ENCODE peak calls at places on chromosomes 6 and 20, in ten cellular contexts. N is breast epithelium, Q is tibial artery, E is brain microvascular endothelial cell, P is body of pancreas, U is astrocyte, V is stomach, L is esophagus muscularis mucosa, S is H9, A is upper lobe of right lung. T is an unnamed sample. For H3K27me3, the result is how much of the 10 kb centered on the place peaks cover.

GRCh38 chr6:85163553-85163952 is 286.3 kb upstream of the NT5E start:
- DNase-seq in E (no peak), S (no peak), U (no peak), L (no peak), Q (no peak), P (no peak), V (no peak), N (no peak), A (no peak), T (no peak)

GRCh38 chr6:391559-392440 is at the start of gene IRF4:
- DNase-seq in U (no peak), N (no peak), A (no peak), E (no peak), Q (no peak), P (no peak), S (peak), L (no peak), V (no peak), T (peak)

GRCh38 chr20:34560141-34560523 is 1.6 kb downstream of the MAP1LC3A start:
- DNase-seq in Q (no peak), U (no peak), A (no peak), P (peak), N (peak), E (no peak), V (no peak), L (no peak), S (no peak), T (no peak)

GRCh38 chr6:130426078-130426726 is 60.4 kb downstream of the TMEM200A start:
- DNase-seq in E (peak), L (no peak), A (no peak), N (no peak), P (no peak), S (no peak), V (no peak), Q (no peak), U (peak), T (no peak)

GRCh38 chr20:18506744-18507143 is 996 bp upstream of the SEC23B start:
- DNase-seq in P (no peak), V (no peak), U (no peak), E (no peak), S (no peak), N (no peak), L (no peak), Q (no peak), A (no peak), T (peak)

GRCh38 chr20:19757487-19757972 is 528 bp upstream of the RIN2 start:
- DNase-seq in V (peak), N (peak), P (peak), A (peak), E (peak), L (peak), U (peak), S (peak), Q (peak), T (no peak)

GRCh38 chr20:9807176-9807575 is 31.7 kb downstream of the PAK5 start:
- DNase-seq in L (no peak), S (no peak), U (no peak), P (no peak), Q (no peak), N (no peak), E (no peak), V (no peak), A (no peak), T (no peak)

GRCh38 chr6:36914227-36914794 is 28.6 kb downstream of the C6orf89 start:
- DNase-seq in S (peak), Q (no peak), V (peak), U (no peak), E (no peak), P (peak), N (peak), A (no peak), L (no peak), T (no peak)

GRCh38 chr6:76004202-76004601 is 68.3 kb downstream of the IMPG1 start:
- DNase-seq in L (no peak), Q (no peak), P (no peak), E (no peak), V (no peak), N (no peak), A (no peak), U (no peak), S (no peak), T (no peak)

GRCh38 chr6:159939591-159940016 is 29.3 kb upstream of the IGF2R start:
- DNase-seq in A (no peak), Q (peak), L (no peak), N (no peak), S (no peak), U (peak), E (no peak), P (peak), V (peak), T (no peak)

GRCh38 chr6:77074037-77074713 is 389.1 kb downstream of the HTR1B start:
- DNase-seq in U (no peak), L (no peak), A (no peak), S (no peak), Q (no peak), V (no peak), N (no peak), P (no peak), E (no peak), T (no peak)

GRCh38 chr20:37326666-37327065 is 19.3 kb upstream of the SRC start:
- DNase-seq in Q (no peak), A (no peak), U (no peak), S (no peak), P (no peak), L (no peak), E (no peak), N (no peak), V (no peak), T (no peak)

GRCh38 chr6:43454290-43455033 is 886 bp downstream of the DLK2 start:
- DNase-seq in V (peak), U (peak), A (peak), L (peak), E (peak), P (peak), Q (peak), S (peak), N (peak), T (peak)

GRCh38 chr6:158046201-158047119 is 64.8 kb downstream of the SYNJ2 start:
- DNase-seq in Q (no peak), N (no peak), V (no peak), P (no peak), U (no peak), L (no peak), A (peak), E (no peak), S (no peak), T (peak)

GRCh38 chr6:125314019-125314581 is 12.3 kb upstream of the HDDC2 start:
- DNase-seq in V (peak), U (peak), P (peak), E (peak), Q (peak), A (no peak), L (peak), N (peak), S (peak), T (peak)

GRCh38 chr6:107396226-107396625 is 63.1 kb downstream of the PDSS2 start:
- DNase-seq in P (no peak), N (no peak), V (no peak), Q (no peak), U (no peak), E (no peak), L (no peak), S (no peak), A (no peak), T (no peak)

GRCh38 chr6:129643968-129644367 is 66.0 kb downstream of the ARHGAP18 start:
- DNase-seq in Q (no peak), E (no peak), N (no peak), V (no peak), U (no peak), P (no peak), S (no peak), A (no peak), L (no peak), T (no peak)

GRCh38 chr6:105951322-105951721 is 134.8 kb upstream of the PRDM1 start:
- DNase-seq in A (no peak), S (no peak), N (no peak), E (no peak), U (no peak), P (no peak), V (no peak), Q (no peak), L (no peak), T (no peak)

GRCh38 chr20:51371720-51372119 is 170.8 kb downstream of the NFATC2 start:
- DNase-seq in A (no peak), V (no peak), P (no peak), E (no peak), Q (no peak), N (no peak), S (no peak), L (no peak), U (no peak), T (no peak)

GRCh38 chr6:110524305-110524704 is 47.9 kb upstream of the SLC22A16 start:
- DNase-seq in V (no peak), A (no peak), U (no peak), L (peak), E (no peak), Q (no peak), P (no peak), S (no peak), N (no peak), T (no peak)

GRCh38 chr6:161073940-161074339 is 82.4 kb downstream of the MAP3K4 start:
- DNase-seq in V (no peak), E (no peak), A (no peak), U (no peak), S (no peak), N (no peak), Q (no peak), L (no peak), P (no peak), T (no peak)

GRCh38 chr6:151493495-151494234 is at the start of gene CCDC170:
- DNase-seq in E (peak), Q (no peak), S (peak), A (peak), L (no peak), V (peak), N (no peak), U (peak), P (peak), T (no peak)

GRCh38 chr6:4812068-4812467 is 35.9 kb downstream of the CDYL start:
- DNase-seq in S (no peak), L (no peak), Q (no peak), A (no peak), P (no peak), V (no peak), E (no peak), N (no peak), U (peak), T (no peak)

GRCh38 chr6:105174512-105174911 is 5.3 kb downstream of the POPDC3 start:
- DNase-seq in V (no peak), U (peak), L (no peak), A (no peak), Q (no peak), P (no peak), N (no peak), S (no peak), E (no peak), T (no peak)

GRCh38 chr6:137967689-137968467 is 100.8 kb downstream of the TNFAIP3 start:
- DNase-seq in U (no peak), S (no peak), Q (no peak), A (no peak), N (no peak), V (no peak), L (no peak), P (no peak), E (no peak), T (no peak)

GRCh38 chr20:5182615-5183254 is 55.9 kb downstream of the CDS2 start:
- DNase-seq in N (no peak), E (no peak), P (no peak), A (no peak), U (no peak), L (no peak), Q (no peak), V (no peak), S (no peak), T (no peak)

GRCh38 chr20:5180421-5180820 is 53.6 kb downstream of the CDS2 start:
- DNase-seq in V (no peak), S (no peak), U (no peak), P (no peak), Q (no peak), L (no peak), E (no peak), N (no peak), A (no peak), T (no peak)

GRCh38 chr20:5181492-5181891 is 54.7 kb downstream of the CDS2 start:
- DNase-seq in A (no peak), P (no peak), Q (no peak), V (no peak), L (no peak), E (no peak), N (no peak), U (no peak), S (no peak), T (no peak)

GRCh38 chr20:5181955-5182354 is 55.1 kb downstream of the CDS2 start:
- DNase-seq in P (no peak), N (no peak), S (no peak), E (peak), A (no peak), V (no peak), U (peak), L (no peak), Q (no peak), T (no peak)

DNA sequence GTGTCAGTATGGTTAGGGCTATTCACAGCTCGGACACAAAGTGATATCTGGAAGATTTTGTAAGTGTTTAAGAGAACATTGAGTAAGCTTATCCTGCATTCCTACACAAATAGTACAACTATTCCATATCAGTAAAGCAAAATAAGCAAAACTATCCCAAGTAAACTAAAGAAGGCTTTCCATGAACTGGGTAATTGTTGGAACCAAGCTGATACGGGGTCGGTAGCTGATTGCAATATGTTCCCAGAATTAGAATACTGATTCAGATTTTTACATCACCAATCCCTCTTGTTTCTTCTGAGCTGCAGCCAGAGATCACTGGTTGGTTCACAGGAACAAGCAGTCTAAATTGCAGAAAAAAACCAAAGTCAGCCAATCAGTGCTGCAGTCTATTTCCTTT is 54.1 kb downstream of the CDS2 start:
- DNase-seq in L (no peak), E (no peak), V (no peak), N (no peak), P (no peak), U (no peak), S (no peak), Q (no peak), A (no peak), T (no peak)
- TF ChIP-seq CTCF in L (no peak), E (no peak), V (no peak), N (no peak), P (no peak), U (no peak), S (no peak), Q (no peak), A (no peak), T (no peak)

GRCh38 chr20:62566266-62566665 is 76.0 kb upstream of the SLCO4A1 start:
- DNase-seq in S (no peak), E (no peak), Q (no peak), L (no peak), U (no peak), N (no peak), A (no peak), V (no peak), P (no peak), T (no peak)
- H3K27me3 ChIP-seq in S (under half), E (under half), Q (under half), L (under half), U (under half), N (half or more), A (under half), V (under half), P (under half), T (under half)

GRCh38 chr6:90110971-90111370 is 185.7 kb downstream of the BACH2 start:
- DNase-seq in S (no peak), N (no peak), U (no peak), Q (no peak), V (no peak), P (no peak), E (no peak), A (no peak), L (no peak), T (peak)
- TF ChIP-seq CTCF in S (no peak), N (no peak), U (no peak), Q (no peak), V (no peak), P (no peak), E (no peak), A (no peak), L (no peak), T (no peak)

DNA sequence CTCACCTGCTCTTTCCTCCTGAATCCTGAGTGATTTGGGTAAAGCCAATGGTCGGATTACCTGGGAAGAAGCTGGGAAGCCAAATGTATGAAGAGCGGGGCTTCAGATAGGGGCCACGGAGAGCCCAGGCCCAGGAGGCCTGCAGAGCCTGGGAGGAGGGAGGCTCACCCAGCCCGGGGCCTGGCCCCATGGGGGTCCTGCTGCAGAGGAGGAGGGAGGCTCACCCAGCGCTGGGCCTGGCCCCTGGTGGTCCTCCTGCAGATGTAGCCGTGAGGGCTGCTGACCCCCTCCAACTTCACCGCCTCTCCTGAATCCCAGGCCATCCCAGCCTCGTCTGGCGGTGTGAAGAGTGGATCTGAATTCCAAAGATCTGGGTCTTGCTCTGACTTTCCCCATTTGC is 368.4 kb downstream of the THBS2 start:
- DNase-seq in L (no peak), U (no peak), Q (no peak), P (no peak), E (no peak), V (no peak), N (no peak), S (no peak), A (no peak), T (no peak)
- H3K27me3 ChIP-seq in L (under half), U (under half), Q (under half), P (under half), E (under half), V (under half), N (under half), S (under half), A (under half), T (under half)

GRCh38 chr6:167255918-167256553 is 35.1 kb upstream of the UNC93A start:
- DNase-seq in U (no peak), S (no peak), V (no peak), P (no peak), L (no peak), A (no peak), N (no peak), E (no peak), Q (no peak), T (no peak)
- TF ChIP-seq CTCF in U (no peak), S (peak), V (no peak), P (no peak), L (no peak), A (no peak), N (no peak), E (no peak), Q (no peak), T (no peak)

GRCh38 chr6:10410214-10410873 is 4.5 kb downstream of the TFAP2A start:
- DNase-seq in E (no peak), P (no peak), Q (no peak), L (no peak), V (no peak), A (no peak), S (no peak), U (no peak), N (no peak), T (no peak)
- H3K27me3 ChIP-seq in E (half or more), P (under half), Q (half or more), L (under half), V (half or more), A (half or more), S (half or more), U (half or more), N (under half), T (under half)

DNA sequence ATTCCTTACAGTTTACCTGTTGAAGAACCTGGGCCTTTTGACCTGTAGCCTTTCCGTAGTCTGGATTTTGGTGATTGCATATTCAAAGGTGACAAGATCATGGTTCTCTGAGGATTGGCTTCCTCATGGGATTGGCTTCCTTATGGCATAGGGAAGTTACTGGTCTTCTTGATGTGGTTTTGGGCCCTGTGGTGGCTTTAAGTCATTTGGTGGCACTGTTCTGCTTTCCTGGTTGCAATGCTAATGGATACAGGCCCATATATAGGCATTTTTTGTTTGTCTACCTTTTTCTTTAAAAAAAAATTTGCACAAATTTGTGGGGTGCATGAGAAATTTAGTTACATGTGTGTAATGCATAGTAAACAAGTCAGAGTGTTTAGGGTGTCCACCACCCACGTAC is 185.7 kb downstream of the CDKAL1 start:
- DNase-seq in P (no peak), V (no peak), A (no peak), L (no peak), U (no peak), Q (no peak), E (no peak), N (no peak), S (no peak), T (no peak)
- TF ChIP-seq CTCF in P (no peak), V (no peak), A (no peak), L (no peak), U (no peak), Q (no peak), E (no peak), N (no peak), S (no peak), T (no peak)

T was measured in CD8-positive, alpha-beta T cell.